ENCODE peak calls at places on chromosomes 1 and 21, in five cellular contexts. V is IMR-90, S is K562, C is GM12878, Y is HepG2. Z is an unnamed sample.

GRCh38 chr1:38375035-38375434 is 328.4 kb upstream of the POU3F1 start:
- DNase-seq in S (no peak), Y (no peak), V (no peak), C (no peak), Z (no peak)

GRCh38 chr1:112058815-112059450 is 69.5 kb upstream of the KCND3 start:
- DNase-seq in Y (peak; percentile 5), C (no peak), S (no peak), V (no peak), Z (no peak)

GRCh38 chr1:194289569-194290266 is 1103.3 kb upstream of the B3GALT2 start:
- DNase-seq in Y (no peak), C (peak; percentile 39), V (no peak), S (no peak), Z (no peak)

GRCh38 chr1:178486100-178487069 is 10.4 kb downstream of the CLEC20A start:
- DNase-seq in S (no peak), C (no peak), V (no peak), Y (no peak), Z (no peak)

GRCh38 chr1:165444897-165445370 is at the start of gene RXRG:
- DNase-seq in Y (no peak), S (no peak), V (peak; percentile 0), C (no peak), Z (peak; percentile 48)

GRCh38 chr1:192575499-192576189 is at the start of gene RGS1:
- DNase-seq in S (no peak), V (no peak), C (peak; percentile 97), Y (no peak), Z (no peak)

GRCh38 chr1:205013683-205014367 is 29.2 kb upstream of the CNTN2 start:
- DNase-seq in S (no peak), V (no peak), C (no peak), Y (no peak), Z (peak; percentile 71)

GRCh38 chr1:164783778-164784555 is 225.0 kb downstream of the PBX1 start:
- DNase-seq in V (no peak), S (no peak), Y (no peak), C (no peak), Z (no peak)

GRCh38 chr1:99326215-99326949 is 62.1 kb downstream of the PLPPR4 start:
- DNase-seq in Y (peak; percentile 13), C (no peak), S (no peak), V (no peak), Z (no peak)

GRCh38 chr1:234743866-234744581 is 134.0 kb upstream of the IRF2BP2 start:
- DNase-seq in S (no peak), C (no peak), Y (no peak), V (peak; percentile 24), Z (no peak)

GRCh38 chr1:205630241-205630640 is 1.6 kb downstream of the ELK4 start:
- DNase-seq in S (no peak), V (peak; percentile 59), C (no peak), Y (no peak), Z (no peak)

GRCh38 chr1:57722285-57722978 is 298.6 kb upstream of the DAB1 start:
- DNase-seq in C (no peak), V (no peak), S (no peak), Y (no peak), Z (no peak)

GRCh38 chr1:26022404-26022779 is 817 bp downstream of the EXTL1 start:
- DNase-seq in Y (no peak), S (no peak), C (no peak), V (no peak), Z (no peak)

GRCh38 chr21:36854391-36854790 is 112.1 kb downstream of the HLCS start:
- DNase-seq in Y (peak; percentile 52), V (peak; percentile 34), C (no peak), S (peak; percentile 78), Z (peak; percentile 68)

GRCh38 chr1:223716302-223716862 is 4.0 kb downstream of the CAPN2 start:
- DNase-seq in V (no peak), S (no peak), Y (no peak), C (peak; percentile 47), Z (peak; percentile 75)

GRCh38 chr1:31801450-31801849 is 14.4 kb downstream of the SPOCD1 start:
- DNase-seq in V (no peak), C (no peak), S (no peak), Y (no peak), Z (no peak)

GRCh38 chr1:24929876-24930702 is at the start of gene RUNX3:
- DNase-seq in C (peak; percentile 76), V (no peak), S (no peak), Y (no peak), Z (peak; percentile 80)

GRCh38 chr21:44057055-44057454 is 44.9 kb downstream of the TRAPPC10 start:
- DNase-seq in S (no peak), C (no peak), V (no peak), Y (no peak), Z (no peak)

GRCh38 chr1:85609976-85610375 is 29.4 kb downstream of the CCN1 start:
- DNase-seq in S (no peak), C (no peak), V (no peak), Y (no peak), Z (no peak)

GRCh38 chr1:119674835-119675289 is 26.8 kb upstream of the ZNF697 start:
- DNase-seq in S (peak; percentile 81), Y (peak; percentile 79), C (no peak), V (peak; percentile 11), Z (no peak)

GRCh38 chr1:4595341-4596225 is 58.8 kb upstream of the AJAP1 start:
- DNase-seq in Y (no peak), V (no peak), S (no peak), C (no peak), Z (no peak)

GRCh38 chr1:41496080-41497055 is 11.9 kb upstream of the EDN2 start:
- DNase-seq in Y (peak; percentile 26), V (peak; percentile 83), C (no peak), S (peak; percentile 89), Z (no peak)

GRCh38 chr1:231274119-231274825 is 33.3 kb downstream of the GNPAT start:
- DNase-seq in V (no peak), C (no peak), Y (no peak), S (no peak), Z (no peak)

GRCh38 chr1:155011004-155011416 is 8.4 kb downstream of the ZBTB7B start:
- DNase-seq in Y (no peak), V (no peak), C (no peak), S (no peak), Z (no peak)

DNA sequence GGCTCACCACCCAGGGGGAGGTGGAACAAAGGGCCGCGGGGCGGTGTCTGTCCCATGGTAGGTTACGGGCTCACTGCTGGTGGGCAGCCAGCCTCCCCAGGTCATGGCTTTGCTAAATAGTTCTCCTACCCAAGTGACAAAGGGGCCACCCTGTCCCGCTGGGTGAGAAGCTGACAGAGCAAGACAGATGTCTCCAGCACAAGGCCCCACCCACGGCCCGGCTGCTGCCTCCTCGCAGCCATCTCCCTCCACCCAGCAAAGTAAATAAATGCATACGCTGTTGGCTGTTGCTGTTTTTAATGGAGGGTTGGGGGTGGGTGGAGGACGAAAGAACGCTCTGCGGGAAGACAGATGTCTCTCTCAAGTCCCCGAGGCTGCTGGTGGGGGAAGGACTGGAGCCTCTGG is 9.1 kb upstream of the GPR153 start:
- DNase-seq in S (no peak), C (no peak), V (no peak), Y (no peak), Z (peak; percentile 56)
- TF ChIP-seq MXI1 in S (no peak), C (no peak), V (no peak), Y (no peak), Z (no peak)

DNA sequence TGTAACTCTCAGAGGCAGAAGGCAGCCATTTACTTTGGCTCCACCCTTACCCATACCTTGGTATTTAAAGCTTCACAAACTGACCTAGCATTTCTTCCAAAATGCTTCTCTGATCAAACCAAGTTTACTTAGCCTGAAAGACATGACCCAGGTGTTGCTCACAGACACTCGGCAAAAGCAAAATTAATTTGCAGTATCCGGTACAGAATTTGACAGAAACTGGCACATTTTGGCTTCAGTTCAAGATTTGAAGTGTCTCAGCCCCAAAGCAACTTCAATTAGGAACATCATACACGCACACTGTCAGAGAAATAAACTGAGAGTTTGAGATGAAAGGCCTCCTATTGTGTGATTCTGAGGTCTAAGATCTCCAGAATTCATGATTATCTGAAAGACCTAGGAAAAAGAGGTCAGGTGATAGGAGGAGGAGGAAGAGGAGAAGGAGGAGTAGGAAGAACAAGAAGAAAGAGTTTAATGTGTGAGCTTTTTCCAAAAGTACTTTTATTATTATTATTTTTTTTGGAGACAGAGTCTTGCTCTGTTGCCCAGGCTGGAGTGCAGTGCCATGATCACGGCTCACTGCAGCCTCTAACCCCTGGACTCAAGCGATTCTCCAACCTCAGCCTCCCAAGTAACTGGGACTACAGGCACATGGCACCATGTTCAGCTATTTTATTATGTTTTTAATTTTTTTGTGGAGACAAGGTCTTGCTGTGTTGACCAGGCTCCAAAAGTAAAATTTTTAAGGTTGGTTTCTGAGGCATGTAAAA is 143.6 kb downstream of the SLC45A1 start:
- DNase-seq in V (no peak), S (no peak), Y (no peak), C (no peak), Z (no peak)
- H3K4me3 ChIP-seq in V (no peak overlapping the region), S (no peak overlapping the region), Y (no peak overlapping the region), C (no peak overlapping the region), Z (no peak overlapping the region)

DNA sequence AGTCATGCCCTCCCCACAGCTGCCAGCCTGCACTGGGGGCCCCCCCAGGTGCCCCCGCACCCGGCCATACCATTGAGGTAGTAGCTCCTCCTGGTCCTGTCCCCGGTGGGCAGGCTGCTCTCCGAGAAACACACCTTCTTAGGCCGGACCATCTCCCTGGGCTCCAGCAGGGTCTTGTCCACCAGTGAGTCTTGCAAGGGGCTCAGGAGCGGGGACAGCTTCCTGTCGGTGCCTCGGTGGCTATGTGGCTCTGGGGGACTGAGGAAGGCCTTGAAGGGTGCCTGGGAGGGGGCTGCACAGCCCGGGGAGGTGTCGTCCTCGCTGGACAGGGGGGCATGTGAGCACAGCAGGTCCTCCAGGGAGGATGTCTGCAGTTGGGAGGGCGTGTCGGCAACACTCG is 12.9 kb upstream of the FTCD start:
- DNase-seq in S (no peak), Y (no peak), C (no peak), V (no peak), Z (no peak)
- TF ChIP-seq MXI1 in S (no peak), Y (no peak), C (no peak), V (no peak), Z (no peak)

GRCh38 chr1:17436380-17437174 is 2.9 kb downstream of the RCC2 start:
- DNase-seq in C (no peak), S (no peak), V (no peak), Y (no peak), Z (no peak)
- H3K4me3 ChIP-seq in C (peak overlapping the region; percentile 63), S (peak overlapping the region; percentile 97), V (peak overlapping the region; percentile 90), Y (no peak overlapping the region), Z (peak overlapping the region; percentile 86)

GRCh38 chr1:66140072-66140471 is 347.4 kb downstream of the PDE4B start:
- DNase-seq in C (no peak), V (no peak), Y (no peak), S (no peak), Z (no peak)
- TF ChIP-seq MXI1 in C (no peak), V (no peak), Y (no peak), S (no peak), Z (no peak)

DNA sequence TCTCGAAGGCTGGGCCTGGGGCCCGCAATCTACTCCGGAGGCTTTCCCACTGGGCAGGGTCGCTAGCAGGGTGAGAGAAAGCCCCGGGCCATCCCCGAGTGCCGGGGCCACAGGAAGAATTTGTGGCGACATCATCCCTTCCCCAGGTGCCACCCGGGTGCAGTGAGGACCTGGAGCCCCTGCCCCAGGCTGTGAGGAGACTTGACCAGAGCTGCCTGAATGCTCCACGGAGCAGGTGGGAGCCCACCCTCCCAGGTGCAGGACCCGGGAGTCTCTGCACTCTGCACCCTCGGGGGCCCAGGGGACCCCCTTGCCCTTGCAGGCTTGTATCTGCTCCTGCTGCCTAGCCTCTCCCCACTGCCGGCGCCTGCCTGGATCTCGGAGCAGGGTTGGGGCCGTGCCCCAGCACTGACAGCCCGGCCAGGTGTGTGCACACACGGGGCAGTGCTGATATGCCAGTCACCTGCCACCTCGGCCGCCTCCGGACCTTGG is 67.5 kb upstream of the RGS7 start:
- DNase-seq in V (no peak), S (no peak), C (no peak), Y (no peak), Z (no peak)
- H3K4me3 ChIP-seq in V (peak overlapping the region; percentile 60), S (no peak overlapping the region), C (no peak overlapping the region), Y (peak overlapping the region; percentile 40), Z (peak overlapping the region; percentile 72)

Z was measured in SK-N-SH.